ENCODE peak calls at places on chromosomes 5 and 9, in nine cellular contexts. Y is uterus, Z is mesenchymal stem cell, D is fibroblast of lung, T is tibial nerve, U is Peyer's patch, X is spleen, O is H9, C is pancreas. W is an unnamed sample.

GRCh38 chr5:147809830-147810666 is 21.4 kb downstream of the SPINK1 start:
- DNase-seq in X (no peak), Z (no peak), C (no peak), D (no peak), Y (no peak), O (no peak), U (no peak), T (no peak), W (no peak)

GRCh38 chr5:102561894-102562760 is 63.3 kb upstream of the SLCO6A1 start:
- DNase-seq in X (no peak), D (peak; percentile 8), C (no peak), Y (no peak), Z (peak; percentile 36), T (no peak), O (peak; percentile 84), U (no peak), W (no peak)

GRCh38 chr9:130003943-130004552 is 38.9 kb downstream of the FNBP1 start:
- DNase-seq in U (no peak), O (no peak), X (no peak), T (no peak), C (no peak), D (no peak), Z (no peak), Y (no peak), W (no peak)

GRCh38 chr9:23587903-23588302 is 238.1 kb downstream of the ELAVL2 start:
- DNase-seq in U (no peak), Z (no peak), O (peak; percentile 45), D (no peak), X (no peak), C (no peak), Y (no peak), T (no peak), W (no peak)

GRCh38 chr5:36928947-36929346 is 52.4 kb downstream of the NIPBL start:
- DNase-seq in T (no peak), X (no peak), Y (no peak), Z (peak; percentile 32), O (no peak), D (peak; percentile 83), U (no peak), C (no peak), W (no peak)

GRCh38 chr5:66864240-66864884 is 268.2 kb downstream of the MAST4 start:
- DNase-seq in O (no peak), T (no peak), Y (no peak), X (no peak), C (no peak), Z (peak; percentile 22), D (peak; percentile 76), U (no peak), W (no peak)

GRCh38 chr9:70987986-70988385 is 133.4 kb downstream of the TRPM3 start:
- DNase-seq in Y (no peak), T (no peak), X (no peak), Z (peak; percentile 11), D (peak; percentile 68), U (no peak), C (no peak), O (no peak), W (no peak)

GRCh38 chr5:127572930-127573329 is 55.5 kb downstream of the PRRC1 start:
- DNase-seq in O (no peak), Z (no peak), U (no peak), X (no peak), C (no peak), D (no peak), T (no peak), Y (no peak), W (no peak)

GRCh38 chr9:69671291-69671903 is 774 bp downstream of the APBA1 start:
- DNase-seq in X (no peak), T (peak; percentile 24), Z (no peak), U (no peak), O (no peak), C (no peak), Y (peak; percentile 15), D (no peak), W (no peak)

GRCh38 chr5:126124706-126125345 is 298.4 kb upstream of the GRAMD2B start:
- DNase-seq in D (peak; percentile 79), Z (peak; percentile 31), C (no peak), T (no peak), X (no peak), U (no peak), O (no peak), Y (no peak), W (no peak)

GRCh38 chr5:173459225-173459624 is 131.0 kb upstream of the STC2 start:
- DNase-seq in C (no peak), T (no peak), X (no peak), O (no peak), Z (no peak), D (no peak), Y (no peak), U (no peak), W (no peak)

DNA sequence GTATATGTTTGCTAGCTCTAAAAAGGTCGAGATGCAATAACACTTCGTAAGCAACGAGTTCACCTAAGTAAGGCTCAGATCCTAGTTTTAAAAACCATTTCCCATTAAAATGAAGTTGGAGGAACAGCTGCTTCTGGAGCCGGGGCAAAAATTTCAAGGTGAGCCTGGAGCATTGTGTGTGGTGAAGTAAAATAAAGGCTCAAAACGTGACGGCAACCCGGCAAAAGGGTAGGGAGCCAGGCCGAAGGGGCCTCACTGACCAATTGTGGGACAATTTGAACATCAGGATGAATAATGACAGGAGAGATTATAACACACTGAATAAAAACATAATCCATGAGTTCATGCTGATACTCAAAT is 20.1 kb downstream of the BTNL9 start:
- DNase-seq in X (no peak), D (no peak), U (no peak), Y (no peak), T (no peak), C (no peak), Z (no peak), O (no peak), W (no peak)
- H3K27me3 ChIP-seq in X (peaks cover 27% of the 10 kb centered on the region), D (peaks cover 11% of the 10 kb centered on the region), U (peaks cover 11% of the 10 kb centered on the region), Y (peaks cover 20% of the 10 kb centered on the region), T (peaks cover 65% of the 10 kb centered on the region), C (peaks cover 19% of the 10 kb centered on the region), Z (peaks cover 22% of the 10 kb centered on the region), O (peaks cover 45% of the 10 kb centered on the region), W (peaks cover 46% of the 10 kb centered on the region)

DNA sequence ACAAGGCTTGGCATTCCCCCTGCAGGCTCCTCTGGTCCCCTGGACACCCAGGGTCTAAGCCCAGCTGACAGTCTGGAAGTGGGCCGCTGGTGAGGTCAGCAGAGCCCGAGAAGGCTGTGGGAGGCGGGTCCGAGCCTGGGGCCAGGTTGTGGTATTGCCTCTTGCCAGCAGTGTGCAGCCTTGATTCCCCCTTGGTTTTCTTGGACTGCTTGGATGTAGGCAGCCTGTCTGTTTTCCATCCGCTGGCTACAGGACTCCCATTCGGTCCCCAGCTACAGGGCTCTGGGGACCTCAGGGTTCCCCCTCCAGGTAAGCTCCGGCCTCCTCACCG is 1.6 kb downstream of the AIF1L start:
- DNase-seq in D (no peak), Z (no peak), Y (no peak), C (no peak), O (no peak), T (no peak), X (no peak), U (no peak), W (no peak)
- H3K27me3 ChIP-seq in D (peaks cover 38% of the 10 kb centered on the region), Z (peaks cover 16% of the 10 kb centered on the region), Y (peaks cover 6% of the 10 kb centered on the region), C (no peaks in the 10 kb centered on the region), O (no peaks in the 10 kb centered on the region), T (peaks cover 26% of the 10 kb centered on the region), X (peaks cover 20% of the 10 kb centered on the region), U (peaks cover 21% of the 10 kb centered on the region), W (peaks cover 40% of the 10 kb centered on the region)

DNA sequence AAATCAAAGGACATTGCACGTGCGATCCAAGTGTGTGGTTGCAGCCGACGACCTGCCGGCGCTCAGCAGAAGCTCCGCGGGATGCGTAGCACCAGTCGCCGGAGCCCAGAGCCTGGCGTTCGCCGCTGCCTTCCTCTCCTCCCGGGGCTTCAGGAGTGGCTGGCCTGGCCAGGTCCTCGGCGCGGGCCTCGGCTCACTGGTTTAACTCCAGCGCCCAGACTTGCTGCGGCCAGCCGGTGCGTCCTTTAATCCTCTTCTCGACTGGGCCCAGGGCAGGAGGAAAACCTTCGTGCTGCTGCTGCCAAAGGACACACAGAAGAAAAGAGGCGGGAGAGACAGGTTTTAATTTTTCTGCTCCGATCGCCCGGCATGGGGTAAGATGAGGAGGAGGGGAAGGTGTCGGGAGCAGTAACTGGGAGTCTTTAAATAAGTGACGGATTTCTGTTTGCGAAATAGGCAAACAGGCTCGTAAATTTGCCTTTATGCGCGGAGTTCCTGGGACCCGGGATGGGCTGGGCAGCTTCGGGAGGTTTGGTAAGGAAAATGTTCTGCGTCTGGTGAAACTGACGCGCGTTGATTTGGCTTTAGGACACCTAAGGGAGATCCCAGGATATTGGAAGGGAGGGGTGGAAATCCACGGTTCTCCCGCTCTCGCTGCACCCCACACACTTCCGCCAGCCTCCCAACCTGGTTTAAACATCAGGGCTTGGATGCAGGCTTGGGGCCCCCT is 2.2 kb downstream of the HAND1 start:
- DNase-seq in D (no peak), C (peak; percentile 66), U (no peak), Z (peak; percentile 20), T (no peak), O (peak; percentile 51), X (no peak), Y (no peak), W (no peak)
- H3K27me3 ChIP-seq in D (peaks cover 96% of the 10 kb centered on the region), C (peaks cover 58% of the 10 kb centered on the region), U (peaks cover 78% of the 10 kb centered on the region), Z (peaks cover 94% of the 10 kb centered on the region), T (peaks cover 100% of the 10 kb centered on the region), O (peaks cover 95% of the 10 kb centered on the region), X (peaks cover 96% of the 10 kb centered on the region), Y (peaks cover 94% of the 10 kb centered on the region), W (peaks cover 98% of the 10 kb centered on the region)

DNA sequence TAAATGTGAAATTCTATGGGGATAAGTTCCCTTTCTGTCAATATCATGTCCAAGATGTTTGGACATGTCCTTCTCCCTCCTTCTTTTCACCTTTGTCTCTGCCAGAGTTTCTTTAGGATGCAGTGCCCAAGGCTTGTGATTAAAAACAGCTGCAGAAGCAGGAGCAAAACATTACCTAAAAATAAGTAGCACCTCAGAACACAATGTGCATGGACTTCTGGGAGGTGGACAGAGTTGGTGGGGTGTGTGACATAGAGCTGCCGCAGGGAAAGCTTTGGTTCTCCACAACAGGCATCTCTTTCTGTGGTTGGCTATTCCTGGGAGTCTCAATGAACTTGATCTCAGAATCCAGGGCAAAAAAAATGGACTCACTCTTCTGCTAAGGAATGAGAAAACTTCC is 97.0 kb downstream of the SEC61B start:
- DNase-seq in T (no peak), O (no peak), Y (no peak), Z (no peak), X (no peak), U (no peak), C (no peak), D (no peak), W (no peak)
- H3K27me3 ChIP-seq in T (no peaks in the 10 kb centered on the region), O (no peaks in the 10 kb centered on the region), Y (no peaks in the 10 kb centered on the region), Z (peaks cover 9% of the 10 kb centered on the region), X (peaks cover 5% of the 10 kb centered on the region), U (no peaks in the 10 kb centered on the region), C (no peaks in the 10 kb centered on the region), D (no peaks in the 10 kb centered on the region), W (no peaks in the 10 kb centered on the region)

W was measured in keratinocyte.